ENCODE peak calls at places on chromosomes 12 and 14, in seven cellular contexts. One of them, this sample, is unnamed. For H3K4me1, the result is how much of the 10 kb centered on the place peaks cover.

GRCh38 chr12:117967512-117967911 is 1.3 kb downstream of the KSR2 start:
- DNase-seq in A549: no peak
- DNase-seq in BE2C: no peak
- DNase-seq in HCT116: no peak
- DNase-seq in heart right ventricle: no peak
- DNase-seq in osteoblast: no peak
- DNase-seq in stomach: no peak
- DNase-seq in this sample: peak

GRCh38 chr12:9073077-9073476 is 42.6 kb downstream of the A2M start:
- DNase-seq in A549: no peak
- DNase-seq in BE2C: no peak
- DNase-seq in HCT116: no peak
- DNase-seq in heart right ventricle: no peak
- DNase-seq in osteoblast: no peak
- DNase-seq in stomach: no peak
- DNase-seq in this sample: no peak

GRCh38 chr12:104448031-104448430 is 8.7 kb upstream of the CHST11 start:
- DNase-seq in A549: no peak
- DNase-seq in BE2C: no peak
- DNase-seq in HCT116: no peak
- DNase-seq in heart right ventricle: no peak
- DNase-seq in osteoblast: no peak
- DNase-seq in stomach: no peak
- DNase-seq in this sample: no peak

GRCh38 chr12:64813733-64814132 is 10.7 kb upstream of the TBC1D30 start:
- DNase-seq in A549: no peak
- DNase-seq in BE2C: no peak
- DNase-seq in HCT116: no peak
- DNase-seq in heart right ventricle: no peak
- DNase-seq in osteoblast: no peak
- DNase-seq in stomach: no peak
- DNase-seq in this sample: no peak

GRCh38 chr12:71216725-71217579 is 59.2 kb upstream of the TSPAN8 start:
- DNase-seq in A549: peak
- DNase-seq in BE2C: peak
- DNase-seq in HCT116: peak
- DNase-seq in heart right ventricle: no peak
- DNase-seq in osteoblast: no peak
- DNase-seq in stomach: peak
- DNase-seq in this sample: peak

GRCh38 chr12:108804361-108804949 is 52.9 kb downstream of the SSH1 start:
- DNase-seq in A549: no peak
- DNase-seq in BE2C: peak
- DNase-seq in HCT116: no peak
- DNase-seq in heart right ventricle: peak
- DNase-seq in osteoblast: no peak
- DNase-seq in stomach: no peak
- DNase-seq in this sample: peak

GRCh38 chr12:55658635-55659391 is 22.1 kb downstream of the OR10P1 start:
- DNase-seq in A549: no peak
- DNase-seq in BE2C: no peak
- DNase-seq in HCT116: no peak
- DNase-seq in heart right ventricle: no peak
- DNase-seq in osteoblast: peak
- DNase-seq in stomach: no peak
- DNase-seq in this sample: peak

GRCh38 chr14:94650806-94651805 is 38.9 kb downstream of the SERPINA3 start:
- DNase-seq in A549: no peak
- DNase-seq in BE2C: no peak
- DNase-seq in HCT116: no peak
- DNase-seq in heart right ventricle: no peak
- DNase-seq in osteoblast: no peak
- DNase-seq in stomach: no peak
- DNase-seq in this sample: no peak

GRCh38 chr12:55982319-55982936 is 8.6 kb downstream of the RAB5B start:
- DNase-seq in A549: no peak
- DNase-seq in BE2C: no peak
- DNase-seq in HCT116: no peak
- DNase-seq in heart right ventricle: no peak
- DNase-seq in osteoblast: no peak
- DNase-seq in stomach: no peak
- DNase-seq in this sample: no peak

GRCh38 chr12:14770495-14771313 is 32.6 kb downstream of the WBP11 start:
- DNase-seq in A549: peak
- DNase-seq in BE2C: peak
- DNase-seq in HCT116: peak
- DNase-seq in heart right ventricle: peak
- DNase-seq in osteoblast: peak
- DNase-seq in stomach: peak
- DNase-seq in this sample: peak

GRCh38 chr12:130702966-130703732 is 12.9 kb downstream of the RIMBP2 start:
- DNase-seq in A549: no peak
- DNase-seq in BE2C: peak
- DNase-seq in HCT116: no peak
- DNase-seq in heart right ventricle: no peak
- DNase-seq in osteoblast: peak
- DNase-seq in stomach: no peak
- DNase-seq in this sample: peak

GRCh38 chr14:22842211-22843122 is 6.1 kb downstream of the MMP14 start:
- DNase-seq in A549: no peak
- DNase-seq in BE2C: no peak
- DNase-seq in HCT116: no peak
- DNase-seq in heart right ventricle: no peak
- DNase-seq in osteoblast: peak
- DNase-seq in stomach: no peak
- DNase-seq in this sample: no peak

GRCh38 chr12:42240131-42240750 is 2.2 kb upstream of the YAF2 start:
- DNase-seq in A549: no peak
- DNase-seq in BE2C: no peak
- DNase-seq in HCT116: no peak
- DNase-seq in heart right ventricle: no peak
- DNase-seq in osteoblast: no peak
- DNase-seq in stomach: no peak
- DNase-seq in this sample: no peak

GRCh38 chr14:92584856-92585255 is 71.3 kb downstream of the RIN3 start:
- DNase-seq in A549: no peak
- DNase-seq in BE2C: no peak
- DNase-seq in HCT116: no peak
- DNase-seq in heart right ventricle: no peak
- DNase-seq in osteoblast: no peak
- DNase-seq in stomach: no peak
- DNase-seq in this sample: no peak

GRCh38 chr12:89134213-89134770 is 218.0 kb downstream of the DUSP6 start:
- DNase-seq in A549: no peak
- DNase-seq in BE2C: no peak
- DNase-seq in HCT116: peak
- DNase-seq in heart right ventricle: no peak
- DNase-seq in osteoblast: no peak
- DNase-seq in stomach: peak
- DNase-seq in this sample: peak

GRCh38 chr14:65958664-65959562 is 527.3 kb upstream of the CCDC196 start:
- DNase-seq in A549: peak
- DNase-seq in BE2C: no peak
- DNase-seq in HCT116: peak
- DNase-seq in heart right ventricle: no peak
- DNase-seq in osteoblast: no peak
- DNase-seq in stomach: no peak
- DNase-seq in this sample: no peak

GRCh38 chr12:113306382-113306781 is 28.5 kb downstream of the SLC8B1 start:
- DNase-seq in A549: no peak
- DNase-seq in BE2C: no peak
- DNase-seq in HCT116: no peak
- DNase-seq in heart right ventricle: no peak
- DNase-seq in osteoblast: peak
- DNase-seq in stomach: no peak
- DNase-seq in this sample: peak

GRCh38 chr12:88242161-88242925 is 100.2 kb downstream of the TMTC3 start:
- DNase-seq in A549: peak
- DNase-seq in BE2C: no peak
- DNase-seq in HCT116: peak
- DNase-seq in heart right ventricle: no peak
- DNase-seq in osteoblast: peak
- DNase-seq in stomach: no peak
- DNase-seq in this sample: no peak

DNA sequence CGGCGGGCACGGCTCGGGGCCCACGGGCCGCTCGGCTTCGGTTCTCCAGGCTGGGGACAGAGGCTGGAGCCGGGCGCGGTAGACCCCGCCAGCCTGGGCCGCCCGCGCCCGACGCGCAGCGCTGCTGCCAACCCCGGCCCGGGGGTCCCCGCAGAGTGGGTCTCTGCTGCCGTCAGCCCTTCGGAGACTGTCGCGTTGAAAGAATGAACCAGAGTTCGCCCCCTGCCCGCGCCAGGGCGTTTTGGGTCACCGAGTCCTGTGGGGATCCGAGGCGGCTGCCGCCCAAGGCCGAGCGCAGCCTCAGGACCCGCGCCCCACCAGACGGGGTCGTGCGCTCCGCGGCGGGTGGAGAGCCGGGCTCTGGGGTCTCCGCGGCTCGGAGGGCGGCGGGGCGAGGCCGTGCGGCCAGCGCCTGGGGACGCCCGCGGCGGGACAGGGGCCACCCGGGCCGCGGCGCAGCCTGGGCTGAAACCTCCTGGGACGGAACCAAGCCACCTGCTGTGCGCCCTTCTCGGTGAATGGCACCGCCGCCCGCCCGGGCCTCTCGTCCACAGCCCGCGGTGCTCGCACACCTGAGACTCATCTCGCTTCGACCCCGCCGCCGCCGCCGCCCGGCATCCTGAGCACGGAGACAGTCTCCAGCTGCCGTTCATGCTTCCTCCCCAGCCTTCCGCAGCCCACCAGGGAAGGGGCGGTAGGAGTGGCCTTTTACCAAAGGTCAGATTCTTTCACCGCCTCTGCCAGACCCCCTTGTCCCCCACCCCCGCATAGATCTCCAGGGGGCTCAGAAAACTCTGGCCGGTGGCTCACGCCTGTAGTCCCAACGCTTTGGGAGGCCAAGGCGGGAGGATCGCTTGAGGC is 689 bp downstream of the B3GNT4 start:
- DNase-seq in A549: no peak
- DNase-seq in BE2C: no peak
- DNase-seq in HCT116: no peak
- DNase-seq in heart right ventricle: no peak
- DNase-seq in osteoblast: peak
- DNase-seq in stomach: no peak
- DNase-seq in this sample: peak
- H3K4me1 ChIP-seq in A549: under half
- H3K4me1 ChIP-seq in BE2C: under half
- H3K4me1 ChIP-seq in HCT116: under half
- H3K4me1 ChIP-seq in heart right ventricle: under half
- H3K4me1 ChIP-seq in osteoblast: under half
- H3K4me1 ChIP-seq in stomach: under half
- H3K4me1 ChIP-seq in this sample: under half

GRCh38 chr14:69876221-69876847 is 2.9 kb upstream of the SMOC1 start:
- DNase-seq in A549: no peak
- DNase-seq in BE2C: no peak
- DNase-seq in HCT116: no peak
- DNase-seq in heart right ventricle: no peak
- DNase-seq in osteoblast: peak
- DNase-seq in stomach: no peak
- DNase-seq in this sample: no peak

GRCh38 chr14:69876848-69877306 is 2.3 kb upstream of the SMOC1 start:
- DNase-seq in A549: no peak
- DNase-seq in BE2C: no peak
- DNase-seq in HCT116: no peak
- DNase-seq in heart right ventricle: no peak
- DNase-seq in osteoblast: no peak
- DNase-seq in stomach: no peak
- DNase-seq in this sample: no peak

GRCh38 chr14:69879175-69880047 is at the start of gene SMOC1:
- DNase-seq in A549: peak
- DNase-seq in BE2C: peak
- DNase-seq in HCT116: no peak
- DNase-seq in heart right ventricle: peak
- DNase-seq in osteoblast: peak
- DNase-seq in stomach: peak
- DNase-seq in this sample: peak

GRCh38 chr14:69878251-69878650 is 965 bp upstream of the SMOC1 start:
- DNase-seq in A549: no peak
- DNase-seq in BE2C: no peak
- DNase-seq in HCT116: no peak
- DNase-seq in heart right ventricle: no peak
- DNase-seq in osteoblast: no peak
- DNase-seq in stomach: no peak
- DNase-seq in this sample: no peak

GRCh38 chr14:69877492-69877891 is 1.7 kb upstream of the SMOC1 start:
- DNase-seq in A549: no peak
- DNase-seq in BE2C: no peak
- DNase-seq in HCT116: peak
- DNase-seq in heart right ventricle: no peak
- DNase-seq in osteoblast: peak
- DNase-seq in stomach: no peak
- DNase-seq in this sample: no peak
- TF ChIP-seq CTCF in A549: peak
- TF ChIP-seq CTCF in BE2C: peak
- TF ChIP-seq CTCF in HCT116: peak
- TF ChIP-seq CTCF in heart right ventricle: peak
- TF ChIP-seq CTCF in osteoblast: peak
- TF ChIP-seq CTCF in stomach: peak
- TF ChIP-seq CTCF in this sample: peak

GRCh38 chr14:95876769-95877490 is at the start of gene TUNAR:
- DNase-seq in A549: no peak
- DNase-seq in BE2C: no peak
- DNase-seq in HCT116: no peak
- DNase-seq in heart right ventricle: no peak
- DNase-seq in osteoblast: peak
- DNase-seq in stomach: no peak
- DNase-seq in this sample: peak

GRCh38 chr14:95870772-95871171 is 5.9 kb upstream of the TUNAR start:
- DNase-seq in A549: no peak
- DNase-seq in BE2C: no peak
- DNase-seq in HCT116: no peak
- DNase-seq in heart right ventricle: no peak
- DNase-seq in osteoblast: no peak
- DNase-seq in stomach: no peak
- DNase-seq in this sample: no peak

GRCh38 chr14:95871531-95871930 is 5.1 kb upstream of the TUNAR start:
- DNase-seq in A549: no peak
- DNase-seq in BE2C: no peak
- DNase-seq in HCT116: no peak
- DNase-seq in heart right ventricle: no peak
- DNase-seq in osteoblast: no peak
- DNase-seq in stomach: no peak
- DNase-seq in this sample: no peak

GRCh38 chr14:95875831-95876768 is 532 bp upstream of the TUNAR start:
- DNase-seq in A549: no peak
- DNase-seq in BE2C: no peak
- DNase-seq in HCT116: no peak
- DNase-seq in heart right ventricle: no peak
- DNase-seq in osteoblast: no peak
- DNase-seq in stomach: no peak
- DNase-seq in this sample: peak

GRCh38 chr14:95872777-95873176 is 3.9 kb upstream of the TUNAR start:
- DNase-seq in A549: no peak
- DNase-seq in BE2C: no peak
- DNase-seq in HCT116: no peak
- DNase-seq in heart right ventricle: no peak
- DNase-seq in osteoblast: no peak
- DNase-seq in stomach: no peak
- DNase-seq in this sample: no peak
- H3K4me1 ChIP-seq in A549: under half
- H3K4me1 ChIP-seq in BE2C: under half
- H3K4me1 ChIP-seq in HCT116: under half
- H3K4me1 ChIP-seq in heart right ventricle: under half
- H3K4me1 ChIP-seq in osteoblast: under half
- H3K4me1 ChIP-seq in stomach: under half
- H3K4me1 ChIP-seq in this sample: under half

GRCh38 chr12:1533205-1533601 is 61.2 kb downstream of the FBXL14 start:
- DNase-seq in A549: no peak
- DNase-seq in BE2C: no peak
- DNase-seq in HCT116: no peak
- DNase-seq in heart right ventricle: no peak
- DNase-seq in osteoblast: peak
- DNase-seq in stomach: no peak
- DNase-seq in this sample: no peak
- TF ChIP-seq CTCF in A549: no peak
- TF ChIP-seq CTCF in BE2C: no peak
- TF ChIP-seq CTCF in HCT116: no peak
- TF ChIP-seq CTCF in heart right ventricle: no peak
- TF ChIP-seq CTCF in osteoblast: peak
- TF ChIP-seq CTCF in stomach: no peak
- TF ChIP-seq CTCF in this sample: no peak

This sample was measured in endodermal cell.